ENCODE peak calls at places on chromosomes 11 and 22, in eight cellular contexts. U is CD4-positive, alpha-beta T cell; H is neural progenitor cell; G is stomach; V is effector memory CD4-positive, alpha-beta T cell; I is caudate nucleus; M is brain microvascular endothelial cell; X is K562. O is an unnamed sample.

GRCh38 chr11:62217191-62217748 is 8.8 kb downstream of the SCGB2A1 start:
- DNase-seq in G (no peak), H (peak), X (no peak), V (no peak), M (no peak), I (no peak), U (no peak), O (no peak)

GRCh38 chr11:14089690-14090462 is 127.4 kb downstream of the SPON1 start:
- DNase-seq in X (no peak), G (no peak), U (no peak), M (no peak), V (no peak), H (no peak), I (no peak), O (no peak)

GRCh38 chr11:117300773-117301172 is 9.6 kb downstream of the BACE1-AS start:
- DNase-seq in H (no peak), V (no peak), I (no peak), X (no peak), G (no peak), M (no peak), U (no peak), O (no peak)

GRCh38 chr11:86181379-86181778 is 63.2 kb upstream of the EED start:
- DNase-seq in U (no peak), M (no peak), V (no peak), I (no peak), X (no peak), H (no peak), G (no peak), O (no peak)

GRCh38 chr22:17349172-17349571 is 20.1 kb upstream of the CECR2 start:
- DNase-seq in H (no peak), I (no peak), X (no peak), U (no peak), M (no peak), V (no peak), G (no peak), O (no peak)

GRCh38 chr11:118080296-118080695 is 3.4 kb downstream of the TMPRSS4 start:
- DNase-seq in V (no peak), U (no peak), M (no peak), X (no peak), I (no peak), H (no peak), G (no peak), O (no peak)

GRCh38 chr11:59560290-59560701 is 49.0 kb downstream of the OR4D9 start:
- DNase-seq in H (peak), G (peak), X (peak), M (peak), U (peak), V (peak), I (peak), O (peak)

GRCh38 chr11:69471329-69472052 is 10.0 kb upstream of the LINC01488 start:
- DNase-seq in I (no peak), M (peak), H (peak), G (no peak), X (no peak), U (no peak), V (no peak), O (no peak)

GRCh38 chr11:120667281-120667680 is 155.7 kb downstream of the GRIK4 start:
- DNase-seq in X (no peak), G (no peak), H (peak), U (no peak), I (no peak), V (no peak), M (no peak), O (no peak)

GRCh38 chr11:123137496-123138270 is 57.4 kb downstream of the CLMP start:
- DNase-seq in X (no peak), U (no peak), V (no peak), G (peak), M (peak), H (peak), I (no peak), O (no peak)

GRCh38 chr11:14114269-14114668 is 151.7 kb downstream of the SPON1 start:
- DNase-seq in U (no peak), I (no peak), X (no peak), V (no peak), H (no peak), M (no peak), G (no peak), O (no peak)

GRCh38 chr11:44564198-44564597 is 1.3 kb upstream of the CD82 start:
- DNase-seq in G (peak), I (no peak), U (no peak), V (no peak), M (no peak), H (no peak), X (no peak), O (no peak)

GRCh38 chr11:11148104-11148509 is 204.9 kb downstream of the CSNK2A3 start:
- DNase-seq in M (peak), V (peak), I (peak), G (no peak), X (no peak), U (peak), H (peak), O (peak)

GRCh38 chr11:106706355-106706754 is 311.9 kb downstream of the GUCY1A2 start:
- DNase-seq in I (no peak), X (no peak), U (no peak), V (no peak), H (no peak), G (no peak), M (peak), O (peak)

GRCh38 chr11:6397636-6398035 is 7.4 kb downstream of the SMPD1 start:
- DNase-seq in G (no peak), V (no peak), H (no peak), M (peak), I (no peak), X (no peak), U (no peak), O (no peak)

GRCh38 chr11:126748097-126748756 is 252.3 kb downstream of the KIRREL3 start:
- DNase-seq in H (no peak), U (no peak), V (no peak), X (no peak), M (no peak), G (no peak), I (no peak), O (no peak)

GRCh38 chr11:1916986-1917522 is 2.4 kb upstream of the TNNT3 start:
- DNase-seq in I (no peak), G (no peak), M (no peak), V (no peak), X (no peak), U (no peak), H (no peak), O (no peak)

GRCh38 chr22:35648066-35649025 is at the start of gene APOL6:
- DNase-seq in V (peak), U (peak), X (no peak), M (peak), H (peak), I (peak), G (peak), O (no peak)

GRCh38 chr11:9815486-9816136 is 151.7 kb downstream of the SWAP70 start:
- DNase-seq in H (no peak), M (peak), I (no peak), U (no peak), G (no peak), V (no peak), X (no peak), O (peak)

GRCh38 chr22:37324340-37325023 is 42.2 kb downstream of the CYTH4 start:
- DNase-seq in U (no peak), X (no peak), M (no peak), V (no peak), H (peak), G (no peak), I (peak), O (no peak)

GRCh38 chr22:35524966-35525686 is 15.5 kb upstream of the RASD2 start:
- DNase-seq in U (no peak), X (no peak), M (no peak), H (no peak), G (no peak), I (no peak), V (no peak), O (no peak)

DNA sequence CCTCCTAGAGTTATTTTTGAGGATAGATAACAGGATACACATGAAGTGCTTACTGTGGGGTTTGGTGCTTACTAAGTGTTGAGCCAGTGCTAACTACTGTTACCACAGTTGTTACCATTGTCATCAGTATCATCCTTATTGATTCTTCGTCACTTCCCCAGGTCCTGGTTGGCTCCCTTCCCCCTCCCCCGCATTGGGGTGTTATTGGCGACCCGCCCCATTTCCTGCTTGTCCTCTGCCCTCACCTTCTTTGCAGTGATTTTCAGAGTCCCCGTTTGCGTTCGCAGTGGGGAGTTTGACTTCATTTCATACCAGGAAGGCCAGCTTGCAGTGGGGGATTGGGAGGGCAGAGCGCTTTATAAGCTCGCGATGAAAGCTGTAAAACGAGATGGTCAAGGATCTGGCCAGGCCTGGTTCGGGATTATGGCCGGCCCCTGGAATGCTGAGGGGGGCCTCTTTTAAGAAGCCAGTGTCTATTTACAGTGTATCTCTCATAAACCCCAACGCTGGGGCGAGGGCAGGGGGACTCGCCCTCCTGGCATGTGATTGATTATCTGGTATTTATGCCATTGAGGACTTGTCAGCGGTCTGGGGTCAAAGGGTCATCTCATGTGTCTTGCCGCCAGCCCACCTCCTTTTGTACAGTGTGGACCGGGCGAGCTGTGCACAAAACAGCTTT is 84.6 kb upstream of the NNMT start:
- DNase-seq in U (no peak), I (no peak), H (peak), M (no peak), G (no peak), X (no peak), V (no peak), O (no peak)
- H3K27ac ChIP-seq in U (no peak), I (no peak), H (peak), M (no peak), G (no peak), X (no peak), V (no peak), O (no peak)

DNA sequence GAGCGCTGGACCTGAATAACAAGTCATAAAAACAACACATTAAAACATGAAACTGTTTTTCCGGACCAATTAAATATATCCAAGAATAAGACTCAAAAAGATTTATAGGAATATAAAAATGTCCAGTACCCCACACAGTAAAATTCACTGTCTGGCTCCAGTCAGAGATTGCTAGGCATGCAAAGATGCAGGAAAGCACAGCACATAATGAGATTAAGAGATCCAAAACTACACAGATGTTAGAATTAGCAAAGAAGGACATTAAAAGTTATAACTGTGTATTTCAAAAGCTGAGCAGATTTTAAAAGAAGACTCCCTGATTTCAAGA is 13.7 kb downstream of the LRRC75B start:
- DNase-seq in U (no peak), I (no peak), G (no peak), H (no peak), V (no peak), M (no peak), X (no peak), O (no peak)
- H3K27ac ChIP-seq in U (no peak), I (no peak), G (no peak), H (peak), V (no peak), M (no peak), X (no peak), O (peak)

GRCh38 chr22:40112595-40112994 is 65.1 kb upstream of the TNRC6B start:
- DNase-seq in I (no peak), H (no peak), M (no peak), G (no peak), X (no peak), U (no peak), V (no peak), O (no peak)
- H3K27ac ChIP-seq in I (no peak), H (no peak), M (no peak), G (no peak), X (no peak), U (no peak), V (no peak), O (no peak)

GRCh38 chr11:83047515-83048225 is 24.0 kb downstream of the RAB30 start:
- DNase-seq in M (no peak), G (no peak), U (no peak), V (no peak), I (no peak), H (no peak), X (no peak), O (no peak)
- H3K27ac ChIP-seq in M (peak), G (peak), U (no peak), V (no peak), I (no peak), H (no peak), X (no peak), O (no peak)

GRCh38 chr22:38776086-38776485 is 17.9 kb downstream of the DNAL4 start:
- DNase-seq in I (no peak), U (no peak), G (no peak), X (no peak), M (no peak), H (no peak), V (no peak), O (no peak)
- H3K27ac ChIP-seq in I (no peak), U (no peak), G (no peak), X (no peak), M (no peak), H (no peak), V (no peak), O (no peak)

GRCh38 chr11:7577226-7577882 is 63.6 kb downstream of the PPFIBP2 start:
- DNase-seq in M (no peak), I (peak), U (no peak), X (no peak), G (peak), V (no peak), H (no peak), O (no peak)

GRCh38 chr11:7576671-7577225 is 62.9 kb downstream of the PPFIBP2 start:
- DNase-seq in G (no peak), U (no peak), I (no peak), H (no peak), X (no peak), V (no peak), M (no peak), O (no peak)

GRCh38 chr11:7577883-7578242 is 64.1 kb downstream of the PPFIBP2 start:
- DNase-seq in I (no peak), X (no peak), H (no peak), U (no peak), V (no peak), M (peak), G (no peak), O (no peak)

GRCh38 chr11:7579226-7579825 is 65.5 kb downstream of the PPFIBP2 start:
- DNase-seq in X (no peak), G (no peak), M (no peak), I (no peak), H (no peak), V (no peak), U (no peak), O (no peak)

GRCh38 chr11:7578276-7578955 is 64.6 kb downstream of the PPFIBP2 start:
- DNase-seq in I (no peak), H (no peak), U (no peak), M (no peak), G (no peak), V (no peak), X (no peak), O (no peak)
- H3K27ac ChIP-seq in I (peak), H (no peak), U (no peak), M (no peak), G (peak), V (no peak), X (no peak), O (peak)

DNA sequence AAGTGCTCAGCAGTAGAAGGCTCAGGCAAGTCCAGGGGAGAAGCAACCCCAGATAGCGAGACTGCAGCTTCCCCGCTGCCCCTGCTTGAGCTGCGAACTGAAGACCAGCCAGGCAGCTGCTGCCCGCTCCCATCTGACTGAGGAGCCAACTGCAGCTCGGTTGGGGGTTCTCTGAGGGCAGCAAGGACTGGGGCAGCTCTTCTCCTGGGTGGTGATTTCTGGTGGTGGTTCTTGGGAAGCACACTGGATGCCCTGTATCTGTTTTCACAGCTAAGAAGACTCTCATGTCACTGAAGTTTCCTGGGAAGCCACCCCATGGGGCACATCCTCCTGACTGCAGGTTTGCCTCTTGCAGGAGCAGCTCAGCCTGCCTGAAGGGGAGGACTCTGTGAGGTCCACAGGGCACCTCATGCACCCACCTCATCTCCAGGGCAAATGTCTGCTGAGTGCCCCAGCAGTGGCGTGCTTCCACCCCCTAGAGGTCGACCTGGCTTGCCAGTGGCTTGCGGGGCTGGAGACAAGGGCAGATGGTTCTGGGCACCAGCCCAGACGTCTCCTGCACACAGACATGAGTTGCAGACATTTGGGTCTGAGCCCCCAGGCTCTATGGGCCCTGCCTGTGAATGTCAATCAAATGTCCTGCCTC is 801.1 kb downstream of the BRD1 start:
- DNase-seq in G (no peak), U (no peak), X (no peak), H (peak), I (peak), V (no peak), M (no peak), O (no peak)
- H3K27ac ChIP-seq in G (no peak), U (no peak), X (no peak), H (no peak), I (no peak), V (no peak), M (no peak), O (no peak)